ENCODE peak calls at places on chromosomes 5 and 9, in six cellular contexts. M, U, T, R, L and V are unnamed samples.

GRCh38 chr5:134444941-134445471 is 33.3 kb upstream of the CDKN2AIPNL start:
- DNase-seq in T (no peak), R (no peak), U (no peak), M (no peak), L (no peak), V (no peak)

GRCh38 chr9:88303785-88304495 is 84.3 kb upstream of the SPIN1 start:
- DNase-seq in U (no peak), R (no peak), L (peak; percentile 15), T (no peak), M (no peak), V (peak; percentile 21)

GRCh38 chr9:74528207-74528606 is 31.1 kb downstream of the RORB start:
- DNase-seq in R (no peak), M (no peak), U (no peak), T (no peak), L (no peak), V (no peak)

GRCh38 chr5:157718529-157718928 is 12.7 kb upstream of the THG1L start:
- DNase-seq in T (no peak), M (peak; percentile 78), L (peak; percentile 79), R (no peak), U (no peak), V (peak; percentile 78)

GRCh38 chr5:78766412-78766762 is 117.8 kb upstream of the LHFPL2 start:
- DNase-seq in R (no peak), U (no peak), M (no peak), L (no peak), T (no peak), V (no peak)

GRCh38 chr9:71854811-71855210 is 56.2 kb downstream of the ABHD17B start:
- DNase-seq in T (no peak), U (no peak), M (no peak), R (no peak), L (no peak), V (no peak)

GRCh38 chr5:148384389-148384756 is 615 bp downstream of the FBXO38 start:
- DNase-seq in L (no peak), U (no peak), M (no peak), T (no peak), R (no peak), V (no peak)

GRCh38 chr5:141149812-141150211 is at the start of gene PCDHB6:
- DNase-seq in T (no peak), R (no peak), L (no peak), M (peak; percentile 44), U (no peak), V (peak; percentile 45)

GRCh38 chr5:43042626-43043399 is 2.7 kb upstream of the ANXA2R start:
- DNase-seq in T (peak; percentile 49), L (peak; percentile 74), M (peak; percentile 90), U (no peak), R (peak; percentile 86), V (peak; percentile 83)

GRCh38 chr9:123423036-123423640 is 67.1 kb downstream of the CRB2 start:
- DNase-seq in T (no peak), M (no peak), L (no peak), U (no peak), R (peak; percentile 43), V (no peak)

GRCh38 chr5:158634713-158635112 is 465.0 kb downstream of the EBF1 start:
- DNase-seq in U (no peak), L (no peak), M (peak; percentile 2), R (no peak), T (no peak), V (no peak)

GRCh38 chr9:98373622-98374021 is 118.2 kb upstream of the TBC1D2 start:
- DNase-seq in U (no peak), T (no peak), M (no peak), R (no peak), L (no peak), V (no peak)

GRCh38 chr9:15738011-15738410 is 185.2 kb downstream of the CCDC171 start:
- DNase-seq in T (no peak), R (no peak), U (no peak), L (no peak), M (peak; percentile 62), V (peak; percentile 90)

GRCh38 chr9:93450817-93451761 is at the start of gene FAM120A:
- DNase-seq in T (peak; percentile 55), M (peak; percentile 83), U (peak; percentile 56), R (peak; percentile 87), L (peak; percentile 73), V (peak; percentile 70)

GRCh38 chr9:79883073-79883645 is 311.4 kb downstream of the TLE4 start:
- DNase-seq in T (peak; percentile 36), R (no peak), U (no peak), M (no peak), L (no peak), V (no peak)

GRCh38 chr9:87069690-87070089 is 122.4 kb upstream of the GAS1 start:
- DNase-seq in U (no peak), M (peak; percentile 96), L (no peak), T (no peak), R (no peak), V (peak; percentile 98)

GRCh38 chr5:151357792-151358191 is 10.4 kb upstream of the SLC36A2 start:
- DNase-seq in U (no peak), L (no peak), R (no peak), T (no peak), M (peak; percentile 59), V (peak; percentile 19)

GRCh38 chr5:149298857-149299404 is 27.3 kb downstream of the AFAP1L1 start:
- DNase-seq in M (no peak), T (no peak), L (no peak), U (no peak), R (no peak), V (no peak)

GRCh38 chr9:114272739-114273431 is 50.0 kb upstream of the ORM1 start:
- DNase-seq in M (no peak), T (no peak), U (no peak), R (peak; percentile 2), L (no peak), V (no peak)